ENCODE peak calls at places on chromosomes 5 and 9, in nine cellular contexts. F, X, L, G, E, S, Q, J and V are unnamed samples. For H3K4me1, the result is how much of the 10 kb centered on the place peaks cover.

GRCh38 chr9:87592554-87593394 is 95.1 kb downstream of the DAPK1 start:
- DNase-seq in F (peak), X (no peak), L (no peak), G (peak), E (peak), S (no peak), Q (no peak), J (no peak), V (peak)

GRCh38 chr5:33023649-33024048 is 312.5 kb downstream of the NPR3 start:
- DNase-seq in F (no peak), X (no peak), L (no peak), G (no peak), E (no peak), S (no peak), Q (no peak), J (no peak), V (no peak)

GRCh38 chr5:1111727-1112289 is at the start of gene SLC12A7:
- DNase-seq in F (peak), X (peak), L (peak), G (no peak), E (peak), S (no peak), Q (peak), J (no peak), V (peak)

GRCh38 chr5:146026307-146027010 is 78.9 kb downstream of the PLAC8L1 start:
- DNase-seq in F (no peak), X (no peak), L (no peak), G (no peak), E (no peak), S (no peak), Q (no peak), J (no peak), V (no peak)

GRCh38 chr5:64838376-64838775 is 69.6 kb downstream of the CWC27 start:
- DNase-seq in F (no peak), X (no peak), L (no peak), G (no peak), E (no peak), S (no peak), Q (peak), J (no peak), V (no peak)

GRCh38 chr9:87609002-87609401 is 111.3 kb downstream of the DAPK1 start:
- DNase-seq in F (no peak), X (no peak), L (no peak), G (no peak), E (no peak), S (no peak), Q (no peak), J (no peak), V (no peak)

GRCh38 chr5:96244696-96245095 is 188.4 kb downstream of the PCSK1 start:
- DNase-seq in F (no peak), X (no peak), L (no peak), G (no peak), E (no peak), S (no peak), Q (no peak), J (no peak), V (no peak)

GRCh38 chr5:168802337-168802736 is 223.2 kb upstream of the PANK3 start:
- DNase-seq in F (no peak), X (no peak), L (no peak), G (no peak), E (no peak), S (no peak), Q (no peak), J (no peak), V (no peak)

GRCh38 chr9:37921168-37921510 is 17.2 kb upstream of the SLC25A51 start:
- DNase-seq in F (no peak), X (no peak), L (peak), G (peak), E (no peak), S (no peak), Q (no peak), J (no peak), V (no peak)

GRCh38 chr5:128074947-128075346 is 8.6 kb upstream of the SLC12A2 start:
- DNase-seq in F (no peak), X (no peak), L (no peak), G (no peak), E (no peak), S (no peak), Q (no peak), J (no peak), V (no peak)

GRCh38 chr9:97386733-97387503 is 25.0 kb upstream of the TDRD7 start:
- DNase-seq in F (peak), X (peak), L (peak), G (no peak), E (peak), S (peak), Q (peak), J (peak), V (peak)

GRCh38 chr9:133707065-133707760 is 30.9 kb downstream of the SARDH start:
- DNase-seq in F (no peak), X (no peak), L (peak), G (peak), E (no peak), S (no peak), Q (no peak), J (no peak), V (no peak)

GRCh38 chr9:6680797-6681146 is 35.2 kb upstream of the GLDC start:
- DNase-seq in F (peak), X (peak), L (peak), G (no peak), E (peak), S (no peak), Q (no peak), J (peak), V (peak)

GRCh38 chr5:56763711-56764466 is 51.5 kb upstream of the MAP3K1 start:
- DNase-seq in F (no peak), X (peak), L (peak), G (no peak), E (peak), S (no peak), Q (no peak), J (peak), V (peak)

DNA sequence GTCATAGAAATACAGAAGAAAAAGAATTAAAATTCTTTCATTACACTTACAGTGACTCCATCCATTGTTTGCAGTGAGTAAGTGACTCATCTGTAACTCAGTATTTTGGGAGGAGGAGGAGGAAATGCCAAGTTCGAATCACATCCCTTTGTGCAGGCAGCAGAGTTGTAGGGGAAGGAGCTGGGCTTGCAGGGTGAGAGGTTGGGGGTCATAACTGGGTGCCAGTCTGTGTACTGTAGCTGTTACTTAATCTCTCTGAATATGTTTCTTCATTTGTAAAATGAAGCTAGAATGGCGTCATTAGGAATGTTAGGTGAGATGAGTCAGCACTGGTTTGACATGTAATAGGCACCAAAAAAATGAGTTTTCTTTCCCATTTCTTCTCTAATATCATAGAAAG is 235.7 kb upstream of the ADAMTSL1 start:
- DNase-seq in F (no peak), X (no peak), L (no peak), G (no peak), E (no peak), S (no peak), Q (peak), J (no peak), V (no peak)
- TF ChIP-seq POLR2AphosphoS5 in F (no peak), X (no peak), L (no peak), G (no peak), E (no peak), S (no peak), Q (peak), J (no peak), V (no peak)

DNA sequence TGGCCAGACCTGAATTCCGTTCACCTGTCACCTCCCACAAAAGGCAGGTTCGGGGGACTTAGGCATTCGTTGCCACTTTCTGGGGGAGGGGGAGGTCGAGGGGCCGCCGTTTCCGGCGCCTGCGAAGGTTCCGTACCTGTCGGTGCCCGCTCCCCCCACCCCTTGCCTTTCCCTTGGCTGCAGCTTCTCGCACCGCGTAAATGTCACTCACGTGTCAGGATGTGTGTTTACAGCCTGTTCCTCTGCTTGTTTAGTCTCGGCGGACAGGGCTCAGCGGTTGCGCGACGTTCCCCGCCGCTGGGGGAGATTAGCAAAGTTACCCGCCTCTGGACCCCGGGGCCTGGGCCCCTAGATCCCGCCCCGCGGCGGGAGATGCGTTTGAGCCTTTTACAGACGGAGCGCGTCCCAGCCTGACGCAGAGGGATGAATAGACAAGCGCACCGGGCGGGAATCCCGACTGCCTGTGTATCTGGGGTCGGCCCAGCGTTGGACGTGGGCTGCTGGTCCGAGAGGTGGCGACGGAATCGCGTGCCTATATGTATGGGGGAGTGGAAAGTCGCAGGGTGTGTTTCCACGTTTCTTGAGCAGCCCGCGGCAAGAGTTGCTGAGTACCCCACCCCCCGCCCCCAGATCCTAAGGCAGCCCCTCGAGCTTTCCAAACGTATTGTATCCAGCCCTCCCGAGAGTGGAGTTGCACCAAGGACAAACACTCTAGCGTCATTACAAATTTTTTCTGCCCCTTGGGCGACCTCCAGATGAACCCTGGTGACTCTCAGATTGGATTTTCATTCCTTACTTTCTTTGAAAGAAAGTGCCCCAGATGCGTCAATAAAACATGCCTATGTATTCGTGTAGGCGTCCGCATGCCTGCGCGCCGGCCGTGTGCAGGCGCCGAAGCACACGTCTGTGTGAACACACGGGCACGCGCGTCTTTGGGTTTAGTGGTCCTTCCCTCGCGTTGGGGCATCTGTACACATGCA is 2.4 kb upstream of the LHX2 start:
- DNase-seq in F (no peak), X (no peak), L (no peak), G (no peak), E (no peak), S (no peak), Q (no peak), J (no peak), V (no peak)
- TF ChIP-seq POLR2A in F (no peak), X (no peak), L (no peak), G (no peak), E (no peak), S (no peak), Q (no peak), J (no peak), V (no peak)

GRCh38 chr5:14260637-14261036 is 117.5 kb downstream of the TRIO start:
- DNase-seq in F (no peak), X (no peak), L (no peak), G (no peak), E (no peak), S (no peak), Q (no peak), J (no peak), V (no peak)

GRCh38 chr5:14263700-14264099 is 120.6 kb downstream of the TRIO start:
- DNase-seq in F (no peak), X (peak), L (no peak), G (no peak), E (no peak), S (no peak), Q (no peak), J (no peak), V (no peak)

GRCh38 chr5:14264605-14265316 is 121.6 kb downstream of the TRIO start:
- DNase-seq in F (peak), X (peak), L (peak), G (peak), E (peak), S (peak), Q (peak), J (peak), V (peak)

GRCh38 chr5:14261237-14261636 is 118.1 kb downstream of the TRIO start:
- DNase-seq in F (no peak), X (no peak), L (no peak), G (no peak), E (no peak), S (no peak), Q (no peak), J (no peak), V (no peak)

GRCh38 chr5:14261856-14262611 is 118.9 kb downstream of the TRIO start:
- DNase-seq in F (no peak), X (no peak), L (no peak), G (no peak), E (no peak), S (no peak), Q (no peak), J (no peak), V (no peak)
- H3K4me1 ChIP-seq in F (half or more), X (under half), L (half or more), G (under half), E (under half), S (half or more), Q (half or more), J (half or more), V (under half)

GRCh38 chr5:52811067-52811749 is 23.5 kb downstream of the ITGA1 start:
- DNase-seq in F (no peak), X (no peak), L (no peak), G (peak), E (no peak), S (no peak), Q (no peak), J (no peak), V (no peak)
- TF ChIP-seq POLR2AphosphoS5 in F (peak), X (no peak), L (no peak), G (peak), E (no peak), S (no peak), Q (no peak), J (no peak), V (no peak)

DNA sequence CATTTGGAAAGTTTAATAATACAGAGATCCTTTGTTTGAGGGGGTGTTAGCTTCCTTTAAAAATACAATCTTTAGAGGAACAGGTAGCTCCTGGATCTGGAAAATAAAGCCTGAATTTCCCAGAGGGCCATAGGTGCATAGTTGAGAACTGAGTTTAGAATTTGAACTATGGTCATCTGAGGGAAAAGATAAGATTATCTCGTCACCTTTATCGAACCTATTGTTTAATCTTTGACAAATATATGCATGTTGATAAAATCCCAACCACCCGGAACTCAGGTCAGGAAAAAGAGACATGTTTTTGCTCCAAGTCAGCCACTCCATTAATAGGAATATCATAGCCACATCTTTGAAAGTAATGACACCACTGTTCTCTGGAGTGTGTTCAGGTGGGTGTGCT is 91.7 kb upstream of the FAM169A start:
- DNase-seq in F (no peak), X (no peak), L (no peak), G (no peak), E (no peak), S (no peak), Q (no peak), J (no peak), V (no peak)
- TF ChIP-seq POLR2A in F (no peak), X (no peak), L (no peak), G (no peak), E (no peak), S (no peak), Q (no peak), J (no peak), V (no peak)